ENCODE peak calls at places on chromosomes 5 and 9, in four cellular contexts. O is D721Med, Z is tibial nerve, D is GM03348. U is an unnamed sample.

GRCh38 chr9:8859416-8859815 is 1059.8 kb upstream of the DMAC1 start:
- DNase-seq in O (no peak), Z (no peak), D (no peak), U (no peak)

GRCh38 chr5:135890867-135891266 is 4.8 kb downstream of the IL9 start:
- DNase-seq in O (no peak), Z (no peak), D (no peak), U (no peak)

GRCh38 chr5:36734422-36734821 is 128.0 kb downstream of the SLC1A3 start:
- DNase-seq in O (no peak), Z (no peak), D (peak), U (peak)

GRCh38 chr9:107068581-107068980 is 205.6 kb downstream of the ZNF462 start:
- DNase-seq in O (no peak), Z (no peak), D (no peak), U (no peak)

GRCh38 chr9:13450723-13451122 is 171.2 kb upstream of the MPDZ start:
- DNase-seq in O (no peak), Z (no peak), D (no peak), U (no peak)

GRCh38 chr9:69079186-69079585 is 43.6 kb downstream of the FXN start:
- DNase-seq in O (no peak), Z (no peak), D (no peak), U (no peak)

GRCh38 chr5:142947427-142947709 is 177.2 kb downstream of the ARHGAP26 start:
- DNase-seq in O (no peak), Z (no peak), D (no peak), U (no peak)

GRCh38 chr5:1885476-1885755 is 2.7 kb upstream of the IRX4 start:
- DNase-seq in O (no peak), Z (no peak), D (no peak), U (no peak)

GRCh38 chr5:150113047-150113744 is 26.8 kb upstream of the CSF1R start:
- DNase-seq in O (peak), Z (peak), D (peak), U (no peak)

GRCh38 chr5:124235576-124235975 is 510.9 kb downstream of the ZNF608 start:
- DNase-seq in O (no peak), Z (no peak), D (no peak), U (no peak)

GRCh38 chr5:171595801-171596231 is 176.4 kb downstream of the FGF18 start:
- DNase-seq in O (no peak), Z (no peak), D (peak), U (peak)

GRCh38 chr5:53877243-53877642 is 316.8 kb downstream of the NDUFS4 start:
- DNase-seq in O (no peak), Z (no peak), D (peak), U (peak)

GRCh38 chr5:150615141-150615699 is 25.2 kb upstream of the SYNPO start:
- DNase-seq in O (peak), Z (no peak), D (peak), U (peak)

GRCh38 chr5:17203329-17204132 is 13.9 kb upstream of the BASP1 start:
- DNase-seq in O (peak), Z (no peak), D (peak), U (peak)

GRCh38 chr9:16870606-16871357 is at the start of gene BNC2:
- DNase-seq in O (no peak), Z (no peak), D (peak), U (peak)

GRCh38 chr5:132209131-132209530 is 18.5 kb downstream of the P4HA2 start:
- DNase-seq in O (no peak), Z (no peak), D (no peak), U (peak)

GRCh38 chr5:145987871-145988270 is 51.5 kb downstream of the SH3RF2 start:
- DNase-seq in O (no peak), Z (no peak), D (no peak), U (no peak)

GRCh38 chr5:17143335-17143734 is 74.1 kb upstream of the BASP1 start:
- DNase-seq in O (no peak), Z (no peak), D (no peak), U (no peak)

GRCh38 chr9:23492126-23493002 is 333.7 kb downstream of the ELAVL2 start:
- DNase-seq in O (no peak), Z (no peak), D (peak), U (peak)

GRCh38 chr5:161311141-161311708 is 235.3 kb downstream of the GABRB2 start:
- DNase-seq in O (no peak), Z (no peak), D (no peak), U (no peak)

GRCh38 chr5:157130933-157131332 is 11.7 kb downstream of the MED7 start:
- DNase-seq in O (no peak), Z (no peak), D (no peak), U (no peak)

GRCh38 chr9:134775552-134775951 is 105.1 kb upstream of the FCN2 start:
- DNase-seq in O (no peak), Z (no peak), D (no peak), U (peak)

GRCh38 chr9:125620216-125620615 is 86.8 kb downstream of the MAPKAP1 start:
- DNase-seq in O (no peak), Z (no peak), D (no peak), U (no peak)

GRCh38 chr9:34562136-34562745 is 27.3 kb downstream of the CNTFR start:
- DNase-seq in O (no peak), Z (no peak), D (no peak), U (no peak)

GRCh38 chr9:130142635-130143034 is 29.6 kb upstream of the NCS1 start:
- DNase-seq in O (no peak), Z (no peak), D (no peak), U (no peak)

GRCh38 chr5:67542489-67542888 is 345.9 kb upstream of the CD180 start:
- DNase-seq in O (no peak), Z (no peak), D (no peak), U (no peak)